ENCODE peak calls at places on chromosomes 5 and 9, in seven cellular contexts. B is heart left ventricle; Y is activated naive CD4-positive, alpha-beta T cell treated with anti-CD3 and anti-CD28 coated beads, Interleukin-2, amount 50 U/mL, for 72 hours; U is B cell; E is gastroesophageal sphincter; C is stimulated activated memory B cell treated with anti-CD40 and anti-IgM and Interleukin-4, amounts not matched to agents 10 μg/mL and 1 μg/mL and 100 μg/mL, for 72 hours; D is pancreas. G is an unnamed sample.

GRCh38 chr5:7728076-7728475 is 122.9 kb downstream of the CFAP90 start:
- ATAC-seq in B (no peak), Y (no peak), U (no peak), E (no peak), C (no peak), D (no peak), G (no peak)

GRCh38 chr5:56183507-56183906 is 49.6 kb downstream of the ANKRD55 start:
- ATAC-seq in B (no peak), Y (peak), U (peak), E (no peak), C (peak), D (no peak), G (peak)

GRCh38 chr9:114827658-114828360 is 22.0 kb upstream of the TNFSF15 start:
- ATAC-seq in B (no peak), Y (peak), U (no peak), E (no peak), C (peak), D (no peak), G (peak)

GRCh38 chr5:10699987-10700386 is 61.0 kb downstream of the DAP start:
- ATAC-seq in B (no peak), Y (no peak), U (peak), E (no peak), C (peak), D (no peak), G (no peak)

GRCh38 chr5:113162770-113163169 is 186.2 kb downstream of the DCP2 start:
- ATAC-seq in B (no peak), Y (no peak), U (no peak), E (peak), C (no peak), D (peak), G (no peak)

GRCh38 chr5:82594097-82594496 is 315.9 kb upstream of the RPS23 start:
- ATAC-seq in B (no peak), Y (no peak), U (no peak), E (no peak), C (no peak), D (peak), G (no peak)

GRCh38 chr9:120965344-120966004 is 38.9 kb upstream of the TRAF1 start:
- ATAC-seq in B (peak), Y (no peak), U (no peak), E (peak), C (no peak), D (no peak), G (no peak)

GRCh38 chr5:138109463-138110265 is 25.8 kb downstream of the WNT8A start:
- ATAC-seq in B (no peak), Y (peak), U (no peak), E (no peak), C (no peak), D (no peak), G (peak)

GRCh38 chr5:125346316-125346715 is 599.9 kb upstream of the ZNF608 start:
- ATAC-seq in B (no peak), Y (no peak), U (no peak), E (no peak), C (no peak), D (no peak), G (no peak)

GRCh38 chr5:138832218-138832617 is 42.9 kb downstream of the LRRTM2 start:
- ATAC-seq in B (no peak), Y (no peak), U (no peak), E (no peak), C (no peak), D (no peak), G (no peak)

GRCh38 chr5:141363952-141364660 is at the start of gene PCDHGA5:
- ATAC-seq in B (peak), Y (no peak), U (no peak), E (no peak), C (no peak), D (no peak), G (no peak)

GRCh38 chr9:105007143-105007542 is 79.2 kb upstream of the ABCA1 start:
- ATAC-seq in B (no peak), Y (peak), U (no peak), E (peak), C (peak), D (no peak), G (peak)

GRCh38 chr9:16262467-16263261 is 607.8 kb downstream of the BNC2 start:
- ATAC-seq in B (no peak), Y (no peak), U (no peak), E (no peak), C (no peak), D (no peak), G (no peak)

GRCh38 chr5:32504923-32505596 is 60.5 kb upstream of the ZFR start:
- ATAC-seq in B (peak), Y (no peak), U (no peak), E (peak), C (no peak), D (peak), G (no peak)

GRCh38 chr9:130114741-130115140 is 57.5 kb upstream of the NCS1 start:
- ATAC-seq in B (no peak), Y (no peak), U (no peak), E (no peak), C (no peak), D (no peak), G (no peak)

GRCh38 chr5:37695651-37696050 is 144.2 kb downstream of the GDNF start:
- ATAC-seq in B (no peak), Y (no peak), U (no peak), E (no peak), C (no peak), D (no peak), G (no peak)

GRCh38 chr9:37989632-37990155 is 79.3 kb downstream of the SHB start:
- ATAC-seq in B (no peak), Y (no peak), U (no peak), E (no peak), C (no peak), D (no peak), G (no peak)

GRCh38 chr5:78757269-78758053 is 108.9 kb upstream of the LHFPL2 start:
- ATAC-seq in B (no peak), Y (peak), U (peak), E (peak), C (peak), D (no peak), G (peak)

GRCh38 chr9:70455993-70456704 is 41.7 kb upstream of the KLF9 start:
- ATAC-seq in B (no peak), Y (no peak), U (no peak), E (no peak), C (no peak), D (peak), G (no peak)

GRCh38 chr9:134189475-134190231 is 25.3 kb upstream of the RNU6ATAC start:
- ATAC-seq in B (no peak), Y (no peak), U (no peak), E (peak), C (peak), D (no peak), G (no peak)

GRCh38 chr9:69104830-69105527 is 69.1 kb upstream of the TJP2 start:
- ATAC-seq in B (no peak), Y (no peak), U (no peak), E (no peak), C (no peak), D (peak), G (no peak)

GRCh38 chr9:124886866-124887492 is 25.0 kb downstream of the ARPC5L start:
- ATAC-seq in B (no peak), Y (no peak), U (no peak), E (no peak), C (peak), D (no peak), G (no peak)

GRCh38 chr9:84371737-84372136 is 31.2 kb upstream of the SLC28A3 start:
- ATAC-seq in B (no peak), Y (no peak), U (no peak), E (peak), C (no peak), D (peak), G (no peak)

GRCh38 chr9:113738898-113739604 is 137.1 kb upstream of the ZNF618 start:
- ATAC-seq in B (no peak), Y (peak), U (peak), E (no peak), C (peak), D (no peak), G (peak)

GRCh38 chr5:57303985-57304384 is 130.1 kb downstream of the GPBP1 start:
- ATAC-seq in B (no peak), Y (no peak), U (no peak), E (no peak), C (no peak), D (no peak), G (no peak)

GRCh38 chr5:87210743-87211142 is 56.9 kb upstream of the RASA1 start:
- ATAC-seq in B (no peak), Y (peak), U (no peak), E (no peak), C (no peak), D (peak), G (no peak)

GRCh38 chr9:94681508-94681907 is 42.2 kb upstream of the FBP1 start:
- ATAC-seq in B (peak), Y (peak), U (peak), E (peak), C (peak), D (peak), G (peak)

GRCh38 chr9:129708799-129709198 is 43.4 kb downstream of the PRRX2 start:
- ATAC-seq in B (no peak), Y (no peak), U (no peak), E (no peak), C (no peak), D (no peak), G (no peak)

GRCh38 chr5:151068189-151068570 is 12.7 kb downstream of the TNIP1 start:
- ATAC-seq in B (no peak), Y (no peak), U (no peak), E (no peak), C (peak), D (no peak), G (peak)

G was measured in activated T-helper 17 cell treated with anti-CD3 and anti-CD28 coated beads, Interleukin-2, amount 50 U/mL, for 72 hours.